ENCODE peak calls at places on chromosomes 5 and 9, in six cellular contexts. G is C1 segment of cervical spinal cord, D is tibial nerve, J is OCI-M1, Q is AG08395, S is LNCaP clone FGC. X is an unnamed sample.

GRCh38 chr5:2133080-2133479 is 250.4 kb upstream of the IRX4 start:
- DNase-seq in G (no peak), D (no peak), J (no peak), Q (no peak), S (no peak), X (no peak)

GRCh38 chr5:177498013-177498847 is 826 bp upstream of the PDLIM7 start:
- DNase-seq in G (no peak), D (no peak), J (peak; percentile 57), Q (peak; percentile 25), S (no peak), X (no peak)

GRCh38 chr5:149376711-149377447 is 2.2 kb downstream of the IL17B start:
- DNase-seq in G (no peak), D (no peak), J (no peak), Q (no peak), S (no peak), X (no peak)

GRCh38 chr5:53331463-53331862 is 149.0 kb upstream of the FST start:
- DNase-seq in G (no peak), D (no peak), J (no peak), Q (peak; percentile 60), S (no peak), X (no peak)

GRCh38 chr9:133782157-133783130 is 44.3 kb upstream of the SARDH start:
- DNase-seq in G (peak; percentile 20), D (peak; percentile 55), J (peak; percentile 74), Q (peak; percentile 85), S (peak; percentile 25), X (peak; percentile 80)

GRCh38 chr9:116635908-116636307 is 51.2 kb upstream of the TRIM32 start:
- DNase-seq in G (no peak), D (no peak), J (no peak), Q (no peak), S (no peak), X (no peak)

GRCh38 chr9:107711528-107711927 is 222.0 kb upstream of the KLF4 start:
- DNase-seq in G (no peak), D (no peak), J (peak; percentile 21), Q (peak; percentile 85), S (peak; percentile 50), X (no peak)

GRCh38 chr9:115548826-115549225 is 430.9 kb upstream of the TNC start:
- DNase-seq in G (no peak), D (no peak), J (peak; percentile 22), Q (peak; percentile 4), S (no peak), X (no peak)

GRCh38 chr5:110916373-110917049 is 155.0 kb upstream of the TSLP start:
- DNase-seq in G (no peak), D (no peak), J (peak; percentile 26), Q (peak; percentile 81), S (no peak), X (no peak)

GRCh38 chr9:14497476-14497875 is 183.5 kb upstream of the NFIB start:
- DNase-seq in G (no peak), D (no peak), J (no peak), Q (no peak), S (no peak), X (no peak)